ENCODE peak calls at places on chromosome 22, in four cellular contexts. B, N, O and Q are unnamed samples.

GRCh38 chr22:43858156-43858895 is 4.0 kb downstream of the SULT4A1 start:
- DNase-seq in O (no peak), N (no peak), B (no peak), Q (no peak)

GRCh38 chr22:19086944-19087343 is 35.3 kb downstream of the DGCR2 start:
- DNase-seq in B (no peak), N (no peak), O (no peak), Q (peak)

GRCh38 chr22:48947636-48948035 is 880.0 kb downstream of the BRD1 start:
- DNase-seq in B (no peak), N (no peak), O (no peak), Q (no peak)

GRCh38 chr22:19948057-19948760 is 6.6 kb upstream of the TXNRD2 start:
- DNase-seq in B (no peak), N (no peak), O (no peak), Q (no peak)

GRCh38 chr22:42813501-42813900 is 43.6 kb downstream of the ARFGAP3 start:
- DNase-seq in B (no peak), O (no peak), N (no peak), Q (no peak)

GRCh38 chr22:44840611-44841322 is 88.4 kb downstream of the ARHGAP8 start:
- DNase-seq in N (no peak), B (no peak), O (no peak), Q (no peak)

GRCh38 chr22:25094579-25094978 is 105.1 kb upstream of the CRYBB3 start:
- DNase-seq in B (peak), N (no peak), O (no peak), Q (no peak)

GRCh38 chr22:27879923-27880322 is 39.1 kb downstream of the PITPNB start:
- DNase-seq in N (no peak), O (peak), B (peak), Q (peak)

GRCh38 chr22:36863281-36863680 is 2.5 kb downstream of the NCF4 start:
- DNase-seq in O (no peak), N (no peak), B (no peak), Q (no peak)

GRCh38 chr22:46262449-46263207 is 515 bp downstream of the PKDREJ start:
- DNase-seq in N (no peak), B (peak), O (no peak), Q (peak)

GRCh38 chr22:44615146-44615545 is 86.9 kb upstream of the PRR5 start:
- DNase-seq in O (no peak), B (no peak), N (no peak), Q (no peak)

GRCh38 chr22:39970742-39971141 is 10.5 kb downstream of the TMA7B start:
- DNase-seq in O (no peak), N (no peak), B (no peak), Q (no peak)

GRCh38 chr22:39965749-39966148 is 5.6 kb downstream of the TMA7B start:
- DNase-seq in N (no peak), B (no peak), O (peak), Q (no peak)

GRCh38 chr22:39966522-39966921 is 6.3 kb downstream of the TMA7B start:
- DNase-seq in B (no peak), N (no peak), O (no peak), Q (no peak)

GRCh38 chr22:39967996-39968968 is 8.1 kb downstream of the TMA7B start:
- DNase-seq in O (no peak), B (no peak), N (no peak), Q (no peak)

DNA sequence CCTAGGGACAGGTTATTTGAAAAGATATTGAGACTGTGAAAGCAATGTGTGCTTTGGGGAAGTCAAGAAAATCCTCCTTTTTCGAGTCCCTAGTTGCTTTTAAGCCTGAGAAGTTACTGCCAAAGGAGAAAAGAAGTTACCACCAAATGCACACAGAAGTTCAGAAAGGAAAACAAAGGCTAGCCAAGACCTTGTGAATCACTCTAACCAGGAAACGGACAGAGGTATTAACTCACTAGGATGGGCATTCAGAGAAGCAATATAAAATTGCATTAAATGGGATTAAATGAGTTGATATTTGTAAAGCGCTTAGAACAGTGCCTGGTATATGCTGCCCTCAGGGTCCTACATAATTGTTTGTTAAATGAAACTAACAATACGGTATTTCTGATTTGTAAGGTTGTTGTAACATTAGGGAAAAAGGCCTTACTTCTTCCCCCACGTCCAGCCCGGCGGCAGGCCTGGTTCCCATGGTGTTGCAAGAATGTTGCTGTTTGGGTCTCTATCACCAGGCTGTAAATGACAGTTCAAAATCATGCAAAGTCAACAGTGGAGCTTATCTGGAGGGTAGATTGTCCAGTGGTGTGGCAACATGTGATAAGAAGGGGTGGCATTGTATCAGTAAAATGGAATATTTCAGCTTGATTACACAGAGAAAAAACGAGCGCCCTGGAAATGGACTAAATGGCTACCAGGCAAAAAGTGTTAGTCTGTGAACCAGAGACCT is 7.1 kb downstream of the TMA7B start:
- DNase-seq in B (peak), N (no peak), O (no peak), Q (peak)
- TF ChIP-seq FOS in B (peak), N (no peak), O (no peak), Q (no peak)

DNA sequence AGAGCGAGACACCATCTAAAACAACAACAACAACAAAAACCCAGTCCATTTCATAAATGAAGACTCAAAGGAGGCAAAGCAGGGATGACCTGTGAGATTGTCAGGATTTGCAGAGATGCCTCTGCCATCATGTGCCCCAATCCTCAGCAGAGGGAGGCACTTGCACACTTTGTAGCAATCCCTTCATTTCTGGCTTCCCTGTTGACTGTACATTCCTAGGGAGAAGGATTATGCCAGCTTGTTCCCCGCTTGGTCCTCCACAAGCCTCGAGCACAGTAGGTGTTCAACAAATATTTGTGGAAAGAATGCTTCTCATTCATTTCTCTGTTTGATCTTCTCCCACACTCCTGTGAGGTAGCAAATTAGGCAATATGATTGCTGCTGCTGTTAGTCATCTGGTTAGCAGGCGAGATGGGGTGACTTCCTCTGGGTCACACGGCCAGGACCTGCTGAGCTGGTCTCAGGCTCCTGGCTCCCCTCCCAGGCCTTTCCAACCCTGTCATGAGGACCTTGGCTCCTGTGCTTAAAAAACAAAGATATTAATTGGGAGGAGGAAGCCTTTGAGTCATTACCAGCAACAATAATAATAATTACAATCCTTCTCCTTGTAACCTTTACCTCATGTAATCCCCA is 34.1 kb downstream of the LIF start:
- DNase-seq in B (peak), N (no peak), O (no peak), Q (peak)
- TF ChIP-seq FOS in B (peak), N (no peak), O (no peak), Q (peak)

GRCh38 chr22:41762980-41763779 is 37.3 kb upstream of the CCDC134 start:
- DNase-seq in N (no peak), B (peak), O (peak), Q (no peak)
- TF ChIP-seq FOS in N (no peak), B (no peak), O (no peak), Q (no peak)

DNA sequence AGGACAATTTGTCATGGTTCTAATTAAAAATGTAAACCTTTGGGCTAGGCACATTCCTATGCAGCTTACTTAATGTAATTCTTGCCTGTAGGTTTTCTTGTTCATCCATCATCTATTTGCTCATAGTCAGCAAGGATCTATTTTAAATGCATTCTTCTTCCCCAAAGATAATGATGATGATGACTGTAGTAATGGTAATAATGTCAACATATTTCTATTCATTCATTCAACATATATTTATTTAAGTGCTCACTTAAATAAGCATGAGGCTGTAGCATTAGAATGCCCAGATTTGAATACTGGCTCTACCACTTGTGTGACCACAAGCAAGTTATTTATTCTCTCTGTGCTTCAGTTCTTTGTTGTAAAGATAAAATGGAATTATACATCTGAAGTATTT is 169.6 kb upstream of the SYN3 start:
- DNase-seq in B (no peak), N (no peak), O (no peak), Q (no peak)
- TF ChIP-seq FOS in B (no peak), N (no peak), O (no peak), Q (no peak)

DNA sequence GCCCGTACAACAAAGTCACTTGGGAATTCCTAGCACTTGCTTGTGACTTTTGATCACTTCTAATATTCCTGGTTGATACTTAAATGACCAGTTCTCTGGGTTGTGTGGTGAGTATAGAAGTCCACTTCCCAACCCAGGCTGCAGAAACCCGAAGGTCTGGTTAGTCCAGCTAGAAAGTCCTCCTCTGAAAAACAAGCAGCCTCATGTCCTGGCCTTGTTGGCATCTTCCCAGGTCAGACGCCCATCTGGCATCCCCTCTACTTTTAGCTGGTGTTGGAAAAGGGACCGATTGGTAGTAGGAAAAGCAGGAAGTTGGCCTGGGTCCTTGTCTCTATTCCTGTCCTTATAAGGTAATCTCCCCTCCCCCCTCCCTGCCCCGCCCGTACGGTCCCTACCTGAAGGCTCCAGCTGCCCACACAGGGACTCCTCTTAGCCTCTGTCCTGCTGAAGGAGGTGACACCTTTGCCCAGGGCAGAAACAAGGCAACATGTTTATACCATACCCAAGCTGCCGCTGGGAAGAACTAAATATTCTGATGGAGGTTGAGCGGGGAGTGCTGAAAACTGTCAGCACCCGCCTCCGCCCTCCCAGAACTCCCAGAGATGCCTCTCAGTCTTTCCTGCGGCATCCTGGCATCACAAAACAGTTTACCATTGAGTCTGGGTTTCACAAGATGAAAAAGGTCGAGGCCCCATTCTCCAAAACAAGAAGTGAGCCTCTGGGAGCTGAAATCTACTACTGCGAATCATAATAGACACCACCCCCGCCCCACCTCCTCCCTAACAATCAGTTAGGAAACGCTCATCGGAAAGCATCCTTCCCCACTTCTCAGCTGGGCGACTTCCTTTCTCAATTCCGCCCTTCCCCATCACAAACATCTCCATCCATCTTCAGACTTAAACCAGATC is 1.3 kb downstream of the SUN2 start:
- DNase-seq in O (no peak), B (peak), N (no peak), Q (peak)
- TF ChIP-seq FOS in O (no peak), B (no peak), N (no peak), Q (no peak)

DNA sequence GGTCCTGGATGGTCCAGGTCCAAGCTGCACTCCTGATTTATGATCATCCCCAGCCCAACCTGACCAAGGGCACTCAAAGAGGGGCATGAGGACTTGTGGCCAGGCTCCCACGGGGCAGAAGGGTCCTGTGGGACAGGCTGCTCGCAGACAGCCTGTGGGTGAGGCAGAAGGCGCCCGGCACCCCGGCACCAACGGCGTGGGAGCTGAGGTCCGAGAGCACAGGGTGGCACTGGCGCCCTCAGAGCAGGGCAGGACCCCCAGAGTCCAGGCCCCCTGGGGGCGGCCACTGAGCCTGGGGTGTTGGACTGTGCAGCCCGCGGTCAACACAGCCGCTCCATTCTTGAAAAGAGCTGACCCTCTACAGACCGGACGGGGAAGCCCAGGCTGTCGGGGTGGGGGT is 3.3 kb downstream of the IL17REL start:
- DNase-seq in B (no peak), O (no peak), N (no peak), Q (no peak)
- TF ChIP-seq FOS in B (no peak), O (no peak), N (no peak), Q (no peak)

GRCh38 chr22:47810505-47811500 is 1048.4 kb downstream of the TBC1D22A start:
- DNase-seq in O (no peak), B (no peak), N (no peak), Q (no peak)
- TF ChIP-seq FOS in O (no peak), B (no peak), N (no peak), Q (no peak)